ENCODE peak calls at places on chromosomes 11 and 22, in seven cellular contexts. G is GM23248, C is HCT116, W is hepatocyte, M is PC-3, H is OCI-LY7, O is MM.1S. L is an unnamed sample.

GRCh38 chr11:95923441-95923729 is 522 bp downstream of the MTMR2 start:
- DNase-seq in G (peak), C (no peak), W (peak), M (peak), H (no peak), O (no peak), L (no peak)

GRCh38 chr11:112352907-112353306 is 92.2 kb upstream of the PLET1 start:
- DNase-seq in G (peak), C (no peak), W (no peak), M (peak), H (no peak), O (no peak), L (no peak)

GRCh38 chr11:102256251-102256650 is 61.0 kb upstream of the BIRC3 start:
- DNase-seq in G (peak), C (no peak), W (peak), M (peak), H (no peak), O (no peak), L (no peak)

GRCh38 chr11:7019500-7020182 is 505 bp downstream of the ZNF214 start:
- DNase-seq in G (peak), C (no peak), W (peak), M (no peak), H (no peak), O (no peak), L (peak)

GRCh38 chr11:36222755-36223635 is 66.2 kb downstream of the COMMD9 start:
- DNase-seq in G (peak), C (no peak), W (no peak), M (no peak), H (no peak), O (no peak), L (no peak)

GRCh38 chr11:7281083-7281482 is 29.4 kb downstream of the SYT9 start:
- DNase-seq in G (peak), C (no peak), W (peak), M (peak), H (no peak), O (no peak), L (no peak)

GRCh38 chr22:49233507-49234100 is 594.1 kb downstream of the BRD1 start:
- DNase-seq in G (no peak), C (no peak), W (no peak), M (no peak), H (no peak), O (no peak), L (no peak)

GRCh38 chr11:66570826-66571222 is 2.4 kb upstream of the CTSF start:
- DNase-seq in G (no peak), C (no peak), W (no peak), M (no peak), H (no peak), O (no peak), L (no peak)

GRCh38 chr11:6077723-6078122 is 29.8 kb upstream of the OR56B4 start:
- DNase-seq in G (no peak), C (no peak), W (no peak), M (no peak), H (no peak), O (no peak), L (no peak)

GRCh38 chr11:26229270-26229669 is 102.7 kb upstream of the ANO3 start:
- DNase-seq in G (peak), C (no peak), W (no peak), M (peak), H (no peak), O (no peak), L (no peak)

GRCh38 chr11:63020671-63021255 is 5.1 kb upstream of the SLC22A8 start:
- DNase-seq in G (no peak), C (peak), W (no peak), M (peak), H (no peak), O (peak), L (peak)

GRCh38 chr22:46450931-46451660 is 86.3 kb downstream of the CELSR1 start:
- DNase-seq in G (peak), C (no peak), W (peak), M (peak), H (no peak), O (no peak), L (no peak)

GRCh38 chr11:69718147-69718546 is 14.3 kb upstream of the FGF19 start:
- DNase-seq in G (peak), C (no peak), W (peak), M (peak), H (peak), O (no peak), L (peak)

GRCh38 chr22:31346733-31347250 is 646 bp upstream of the PATZ1 start:
- DNase-seq in G (peak), C (no peak), W (peak), M (peak), H (no peak), O (no peak), L (peak)

GRCh38 chr11:75815345-75815983 is 454 bp downstream of the UVRAG start:
- DNase-seq in G (peak), C (no peak), W (peak), M (peak), H (peak), O (peak), L (no peak)

GRCh38 chr22:36755316-36755715 is 20.6 kb downstream of the IFT27 start:
- DNase-seq in G (no peak), C (no peak), W (no peak), M (no peak), H (no peak), O (no peak), L (no peak)

GRCh38 chr11:76206327-76207081 is at the start of gene WNT11:
- DNase-seq in G (peak), C (no peak), W (peak), M (peak), H (no peak), O (peak), L (peak)

GRCh38 chr22:30015229-30015797 is 65.0 kb upstream of the HORMAD2 start:
- DNase-seq in G (no peak), C (no peak), W (no peak), M (peak), H (no peak), O (no peak), L (no peak)

GRCh38 chr11:50423208-50423607 is 390.5 kb downstream of the OR4C45 start:
- DNase-seq in G (peak), C (no peak), W (no peak), M (no peak), H (no peak), O (no peak), L (no peak)

GRCh38 chr11:117011541-117011908 is 86.7 kb downstream of the SIK3 start:
- DNase-seq in G (no peak), C (no peak), W (no peak), M (no peak), H (no peak), O (no peak), L (no peak)

GRCh38 chr11:45647786-45648185 is 17.6 kb downstream of the CHST1 start:
- DNase-seq in G (no peak), C (no peak), W (no peak), M (no peak), H (no peak), O (no peak), L (peak)

GRCh38 chr11:75562048-75562835 is at the start of gene SERPINH1:
- DNase-seq in G (peak), C (peak), W (peak), M (peak), H (no peak), O (no peak), L (peak)

GRCh38 chr22:31206896-31207687 is 5.0 kb upstream of the LIMK2 start:
- DNase-seq in G (no peak), C (no peak), W (no peak), M (peak), H (no peak), O (no peak), L (no peak)

GRCh38 chr22:39348909-39349505 is 784 bp upstream of the SYNGR1 start:
- DNase-seq in G (no peak), C (no peak), W (peak), M (no peak), H (no peak), O (no peak), L (peak)

GRCh38 chr22:22388055-22388454 is 120.5 kb downstream of the ZNF280B start:
- DNase-seq in G (no peak), C (no peak), W (no peak), M (no peak), H (no peak), O (no peak), L (no peak)

GRCh38 chr11:18709414-18709813 is 10.8 kb downstream of the TMEM86A start:
- DNase-seq in G (no peak), C (no peak), W (no peak), M (no peak), H (no peak), O (no peak), L (no peak)

GRCh38 chr11:57546869-57547518 is 9.6 kb downstream of the SMTNL1 start:
- DNase-seq in G (peak), C (no peak), W (peak), M (peak), H (no peak), O (peak), L (peak)

DNA sequence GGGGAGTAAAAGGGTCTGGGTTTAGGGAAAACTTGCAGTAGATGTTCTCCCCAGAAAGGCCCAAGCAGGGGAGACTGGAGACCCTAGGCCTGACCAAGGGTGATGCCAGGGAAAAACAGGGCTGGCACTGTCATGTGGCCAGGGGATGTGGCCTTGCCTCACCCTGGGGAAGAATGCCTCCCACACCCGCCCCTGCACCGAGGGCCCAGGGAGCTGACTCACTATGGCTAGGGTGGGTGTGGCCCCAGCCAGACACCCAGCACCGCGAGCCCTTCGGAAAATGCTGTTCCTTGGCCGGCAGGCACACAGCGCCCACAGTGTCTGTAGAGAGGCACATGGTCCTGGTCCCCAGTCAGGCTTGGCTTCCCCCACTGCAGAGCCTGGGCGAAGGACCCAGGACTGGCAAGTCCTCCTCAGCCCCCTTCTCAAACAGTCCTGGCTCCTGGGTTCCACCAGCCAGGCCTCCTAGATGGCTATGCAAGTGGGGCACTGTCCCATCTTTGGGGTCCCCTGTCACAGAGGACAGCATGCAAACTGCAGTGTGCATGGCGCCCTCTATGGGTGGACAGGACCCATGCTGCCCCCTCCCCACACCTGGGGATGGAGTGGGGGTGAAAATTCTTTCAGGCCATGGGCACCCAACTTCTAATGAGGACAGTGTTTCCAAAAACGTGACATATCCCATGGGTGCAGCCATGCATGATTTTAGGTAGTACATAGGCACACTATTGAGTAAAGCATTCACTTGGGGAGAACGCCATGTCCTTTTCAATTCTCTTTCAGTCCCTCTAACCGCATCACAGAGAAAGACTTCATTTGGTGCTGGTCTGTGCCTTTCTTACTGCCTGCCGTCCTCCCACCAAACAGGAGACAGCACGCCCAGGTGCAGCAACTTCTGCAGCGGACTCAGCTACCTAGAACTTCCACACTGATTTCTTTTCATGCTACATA is 15.2 kb downstream of the TMPRSS5 start:
- DNase-seq in G (peak), C (peak), W (peak), M (peak), H (peak), O (no peak), L (peak)
- TF ChIP-seq EZH2phosphoT487 in G (no peak), C (no peak), W (no peak), M (no peak), H (no peak), O (no peak), L (no peak)

GRCh38 chr22:23891726-23892125 is 2.5 kb upstream of the MIF start:
- DNase-seq in G (no peak), C (no peak), W (no peak), M (no peak), H (no peak), O (no peak), L (no peak)

GRCh38 chr22:23892130-23892529 is 2.1 kb upstream of the MIF start:
- DNase-seq in G (no peak), C (no peak), W (no peak), M (no peak), H (no peak), O (no peak), L (no peak)

GRCh38 chr22:23892626-23893445 is 1.3 kb upstream of the MIF start:
- DNase-seq in G (no peak), C (no peak), W (no peak), M (no peak), H (no peak), O (no peak), L (no peak)

GRCh38 chr22:23889620-23890019 is 4.6 kb upstream of the MIF start:
- DNase-seq in G (peak), C (no peak), W (no peak), M (no peak), H (no peak), O (no peak), L (no peak)

GRCh38 chr22:23888615-23889401 is 5.4 kb upstream of the MIF start:
- DNase-seq in G (peak), C (no peak), W (no peak), M (peak), H (no peak), O (no peak), L (peak)
- TF ChIP-seq EZH2phosphoT487 in G (no peak), C (no peak), W (no peak), M (no peak), H (no peak), O (no peak), L (no peak)

GRCh38 chr22:26642465-26643367 is 14.7 kb upstream of the MIAT start:
- DNase-seq in G (no peak), C (no peak), W (no peak), M (no peak), H (peak), O (peak), L (peak)
- TF ChIP-seq EZH2phosphoT487 in G (no peak), C (no peak), W (no peak), M (no peak), H (no peak), O (no peak), L (no peak)

DNA sequence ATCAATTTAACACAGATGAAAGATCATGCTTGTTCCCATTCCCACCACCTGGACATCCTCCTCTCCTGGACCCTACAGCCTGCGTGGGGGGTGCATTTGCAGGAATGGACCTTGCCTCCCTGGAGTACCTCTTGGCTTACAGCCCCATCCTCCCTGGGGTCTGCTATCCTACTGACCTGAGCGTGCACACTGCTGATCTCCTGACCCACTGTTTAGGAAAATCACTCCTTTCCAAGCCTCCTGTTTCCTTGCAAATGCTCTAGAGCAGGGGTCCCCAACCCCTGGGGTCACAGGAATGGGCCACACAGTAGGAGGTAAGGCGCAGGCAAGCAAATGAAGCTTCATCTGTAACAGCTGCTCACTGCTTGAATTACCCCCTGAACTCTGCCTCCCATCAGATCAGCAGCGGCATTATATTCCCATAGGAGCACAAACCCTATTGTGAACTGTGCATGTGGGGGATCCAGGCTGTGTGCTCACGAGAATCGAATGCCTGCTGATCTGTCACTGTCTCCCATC is 88.2 kb upstream of the SEPTIN5 start:
- DNase-seq in G (no peak), C (no peak), W (no peak), M (no peak), H (no peak), O (no peak), L (no peak)
- TF ChIP-seq EZH2phosphoT487 in G (no peak), C (no peak), W (no peak), M (no peak), H (no peak), O (no peak), L (no peak)

DNA sequence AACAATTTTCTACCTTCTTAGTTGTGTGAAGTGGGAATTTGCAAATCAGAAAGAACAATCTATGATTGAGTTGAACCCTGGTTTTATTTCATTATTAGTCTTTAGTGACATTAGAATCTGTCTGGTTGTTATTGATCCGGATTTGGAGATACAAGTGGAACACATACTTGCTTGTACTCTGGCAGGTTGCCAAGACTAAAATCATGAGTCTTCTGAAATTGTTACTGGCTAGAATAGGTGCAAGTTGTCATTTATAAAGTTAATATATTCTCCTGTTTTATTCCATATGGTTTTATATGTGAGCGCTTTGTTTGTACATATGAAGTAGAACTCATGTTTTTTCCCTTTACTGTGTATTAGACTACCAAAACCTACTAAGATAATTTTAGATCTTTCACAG is 23.0 kb downstream of the CCDC15 start:
- DNase-seq in G (peak), C (no peak), W (no peak), M (no peak), H (no peak), O (no peak), L (no peak)
- TF ChIP-seq EZH2phosphoT487 in G (no peak), C (no peak), W (no peak), M (no peak), H (no peak), O (no peak), L (no peak)

GRCh38 chr11:73894725-73895335 is 18.0 kb downstream of the PAAF1 start:
- DNase-seq in G (peak), C (no peak), W (no peak), M (peak), H (no peak), O (no peak), L (no peak)
- TF ChIP-seq EZH2phosphoT487 in G (no peak), C (no peak), W (no peak), M (no peak), H (no peak), O (no peak), L (no peak)

GRCh38 chr11:82930734-82931133 is 29.2 kb downstream of the DDIAS start:
- DNase-seq in G (no peak), C (no peak), W (no peak), M (no peak), H (peak), O (no peak), L (no peak)
- TF ChIP-seq EZH2phosphoT487 in G (no peak), C (no peak), W (no peak), M (no peak), H (no peak), O (no peak), L (no peak)

DNA sequence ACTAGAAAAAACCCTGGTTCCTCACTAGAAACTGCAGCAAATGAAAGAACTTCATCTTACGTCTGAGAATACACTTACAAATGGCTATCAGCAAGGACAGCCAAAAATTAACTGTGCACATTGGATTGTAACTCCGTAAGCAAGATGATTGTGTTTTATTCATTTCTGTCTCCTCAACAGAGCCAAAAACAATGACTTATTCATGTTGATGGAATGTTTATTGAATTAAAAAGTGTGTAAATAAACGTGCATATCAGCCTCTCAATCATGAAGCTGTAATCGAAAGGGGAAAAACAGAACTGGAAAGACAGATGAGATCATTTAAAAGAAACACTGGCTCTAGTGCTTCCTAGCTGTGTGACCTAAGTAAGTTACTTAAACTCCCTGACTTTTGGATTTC is 307.5 kb upstream of the ZC3H12C start:
- DNase-seq in G (peak), C (no peak), W (no peak), M (peak), H (no peak), O (no peak), L (no peak)
- TF ChIP-seq EZH2phosphoT487 in G (no peak), C (no peak), W (no peak), M (no peak), H (no peak), O (no peak), L (no peak)

GRCh38 chr22:40855960-40856512 is 403 bp downstream of the ST13 start:
- DNase-seq in G (peak), C (no peak), W (peak), M (no peak), H (peak), O (peak), L (peak)

GRCh38 chr22:40856513-40857308 is at the start of the genes ST13 and XPNPEP3:
- DNase-seq in G (peak), C (peak), W (peak), M (peak), H (peak), O (peak), L (peak)

GRCh38 chr22:40853961-40854360 is 2.5 kb downstream of the ST13 start:
- DNase-seq in G (peak), C (no peak), W (no peak), M (no peak), H (peak), O (no peak), L (no peak)

GRCh38 chr22:40855104-40855959 is 1.1 kb downstream of the ST13 start:
- DNase-seq in G (peak), C (no peak), W (peak), M (no peak), H (no peak), O (no peak), L (peak)

DNA sequence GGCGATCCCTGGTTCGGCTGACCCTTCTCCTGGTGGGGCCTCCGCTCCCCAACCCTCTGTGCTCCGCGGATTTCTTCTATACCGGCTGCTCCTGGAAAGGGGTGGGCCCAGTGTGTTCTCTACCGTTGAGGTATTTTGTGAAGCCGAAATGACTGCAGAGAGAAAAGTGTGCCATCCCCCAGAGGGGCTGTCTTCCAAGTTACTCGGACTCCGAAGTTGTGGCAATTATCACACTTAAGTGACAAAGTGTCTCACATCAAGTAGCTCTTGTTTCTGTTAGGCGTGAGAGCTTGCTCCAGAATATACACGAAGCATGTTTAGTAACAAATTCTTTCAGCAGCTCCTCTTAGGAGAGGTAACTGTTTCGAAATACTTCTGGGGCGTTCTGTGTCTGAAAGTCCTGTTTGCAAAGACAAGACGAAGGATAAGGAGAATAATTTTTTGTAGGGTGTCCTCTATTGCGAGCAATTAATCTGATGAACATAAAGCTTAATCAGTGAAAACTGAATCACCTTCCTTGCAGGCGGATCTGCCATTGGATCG is 432 bp downstream of the XPNPEP3 start:
- DNase-seq in G (peak), C (no peak), W (no peak), M (no peak), H (no peak), O (no peak), L (no peak)
- TF ChIP-seq EZH2phosphoT487 in G (no peak), C (no peak), W (no peak), M (no peak), H (no peak), O (no peak), L (no peak)

GRCh38 chr11:28461846-28462245 is 353.7 kb downstream of the METTL15 start:
- DNase-seq in G (peak), C (no peak), W (no peak), M (peak), H (no peak), O (no peak), L (no peak)
- TF ChIP-seq EZH2phosphoT487 in G (no peak), C (no peak), W (no peak), M (no peak), H (no peak), O (no peak), L (no peak)